ENCODE peak calls at places on chromosomes 2 and 18, in nine cellular contexts. One of them, this sample, is unnamed.

GRCh38 chr18:13141209-13141608 is 77.4 kb upstream of the LDLRAD4 start:
- DNase-seq in MM.1S: no peak
- DNase-seq in GM12865: no peak
- DNase-seq in fibroblast of the aortic adventitia: no peak
- DNase-seq in neural crest cell: no peak
- DNase-seq in chondrocyte: no peak
- DNase-seq in endothelial cell: no peak
- DNase-seq in nephron progenitor cell: no peak
- DNase-seq in CD8-positive, alpha-beta T cell: no peak
- DNase-seq in this sample: no peak

GRCh38 chr2:219473511-219473910 is 25.2 kb upstream of the GMPPA start:
- DNase-seq in chondrocyte: no peak
- DNase-seq in fibroblast of the aortic adventitia: no peak
- DNase-seq in CD8-positive, alpha-beta T cell: no peak
- DNase-seq in GM12865: no peak
- DNase-seq in MM.1S: no peak
- DNase-seq in endothelial cell: no peak
- DNase-seq in neural crest cell: no peak
- DNase-seq in nephron progenitor cell: no peak
- DNase-seq in this sample: no peak

GRCh38 chr18:54004828-54005227 is 219.6 kb downstream of the MBD2 start:
- DNase-seq in neural crest cell: no peak
- DNase-seq in endothelial cell: no peak
- DNase-seq in CD8-positive, alpha-beta T cell: no peak
- DNase-seq in GM12865: peak
- DNase-seq in nephron progenitor cell: no peak
- DNase-seq in chondrocyte: no peak
- DNase-seq in MM.1S: no peak
- DNase-seq in fibroblast of the aortic adventitia: peak
- DNase-seq in this sample: no peak

GRCh38 chr18:75478996-75479870 is 51.7 kb upstream of the SMIM21 start:
- DNase-seq in fibroblast of the aortic adventitia: peak
- DNase-seq in CD8-positive, alpha-beta T cell: no peak
- DNase-seq in MM.1S: peak
- DNase-seq in neural crest cell: no peak
- DNase-seq in chondrocyte: no peak
- DNase-seq in endothelial cell: no peak
- DNase-seq in GM12865: peak
- DNase-seq in nephron progenitor cell: no peak
- DNase-seq in this sample: peak

GRCh38 chr2:105746177-105747080 is 1.7 kb downstream of the NCK2 start:
- DNase-seq in chondrocyte: no peak
- DNase-seq in fibroblast of the aortic adventitia: no peak
- DNase-seq in GM12865: peak
- DNase-seq in neural crest cell: no peak
- DNase-seq in nephron progenitor cell: peak
- DNase-seq in CD8-positive, alpha-beta T cell: peak
- DNase-seq in endothelial cell: peak
- DNase-seq in MM.1S: peak
- DNase-seq in this sample: peak

GRCh38 chr2:40251146-40251545 is 200.7 kb downstream of the SLC8A1 start:
- DNase-seq in GM12865: no peak
- DNase-seq in endothelial cell: no peak
- DNase-seq in CD8-positive, alpha-beta T cell: no peak
- DNase-seq in fibroblast of the aortic adventitia: no peak
- DNase-seq in chondrocyte: no peak
- DNase-seq in nephron progenitor cell: no peak
- DNase-seq in neural crest cell: no peak
- DNase-seq in MM.1S: no peak
- DNase-seq in this sample: no peak

GRCh38 chr2:205408690-205409089 is 273.6 kb upstream of the NRP2 start:
- DNase-seq in nephron progenitor cell: no peak
- DNase-seq in endothelial cell: no peak
- DNase-seq in fibroblast of the aortic adventitia: peak
- DNase-seq in GM12865: no peak
- DNase-seq in MM.1S: no peak
- DNase-seq in chondrocyte: no peak
- DNase-seq in CD8-positive, alpha-beta T cell: no peak
- DNase-seq in neural crest cell: no peak
- DNase-seq in this sample: no peak

GRCh38 chr18:58937913-58938312 is 73.2 kb downstream of the ZNF532 start:
- DNase-seq in GM12865: no peak
- DNase-seq in nephron progenitor cell: no peak
- DNase-seq in fibroblast of the aortic adventitia: no peak
- DNase-seq in endothelial cell: no peak
- DNase-seq in neural crest cell: no peak
- DNase-seq in CD8-positive, alpha-beta T cell: no peak
- DNase-seq in MM.1S: no peak
- DNase-seq in chondrocyte: no peak
- DNase-seq in this sample: no peak

GRCh38 chr2:216274194-216274593 is 98.1 kb downstream of the MARCHF4 start:
- DNase-seq in nephron progenitor cell: no peak
- DNase-seq in chondrocyte: no peak
- DNase-seq in neural crest cell: no peak
- DNase-seq in CD8-positive, alpha-beta T cell: no peak
- DNase-seq in endothelial cell: no peak
- DNase-seq in MM.1S: no peak
- DNase-seq in fibroblast of the aortic adventitia: peak
- DNase-seq in GM12865: no peak
- DNase-seq in this sample: no peak

GRCh38 chr2:73999881-74000597 is 15.3 kb downstream of the TET3 start:
- DNase-seq in fibroblast of the aortic adventitia: peak
- DNase-seq in MM.1S: no peak
- DNase-seq in GM12865: no peak
- DNase-seq in nephron progenitor cell: peak
- DNase-seq in endothelial cell: no peak
- DNase-seq in CD8-positive, alpha-beta T cell: no peak
- DNase-seq in neural crest cell: no peak
- DNase-seq in chondrocyte: peak
- DNase-seq in this sample: no peak

GRCh38 chr2:74002515-74003391 is 18.0 kb downstream of the TET3 start:
- DNase-seq in MM.1S: peak
- DNase-seq in GM12865: peak
- DNase-seq in fibroblast of the aortic adventitia: peak
- DNase-seq in chondrocyte: peak
- DNase-seq in CD8-positive, alpha-beta T cell: peak
- DNase-seq in nephron progenitor cell: peak
- DNase-seq in neural crest cell: peak
- DNase-seq in endothelial cell: peak
- DNase-seq in this sample: peak

GRCh38 chr2:74003494-74004211 is 18.9 kb downstream of the TET3 start:
- DNase-seq in chondrocyte: peak
- DNase-seq in GM12865: no peak
- DNase-seq in endothelial cell: no peak
- DNase-seq in MM.1S: no peak
- DNase-seq in fibroblast of the aortic adventitia: peak
- DNase-seq in CD8-positive, alpha-beta T cell: no peak
- DNase-seq in neural crest cell: no peak
- DNase-seq in nephron progenitor cell: no peak
- DNase-seq in this sample: no peak

GRCh38 chr2:74001121-74001520 is 16.4 kb downstream of the TET3 start:
- DNase-seq in MM.1S: no peak
- DNase-seq in GM12865: no peak
- DNase-seq in chondrocyte: peak
- DNase-seq in nephron progenitor cell: no peak
- DNase-seq in CD8-positive, alpha-beta T cell: no peak
- DNase-seq in endothelial cell: no peak
- DNase-seq in fibroblast of the aortic adventitia: no peak
- DNase-seq in neural crest cell: no peak
- DNase-seq in this sample: no peak

DNA sequence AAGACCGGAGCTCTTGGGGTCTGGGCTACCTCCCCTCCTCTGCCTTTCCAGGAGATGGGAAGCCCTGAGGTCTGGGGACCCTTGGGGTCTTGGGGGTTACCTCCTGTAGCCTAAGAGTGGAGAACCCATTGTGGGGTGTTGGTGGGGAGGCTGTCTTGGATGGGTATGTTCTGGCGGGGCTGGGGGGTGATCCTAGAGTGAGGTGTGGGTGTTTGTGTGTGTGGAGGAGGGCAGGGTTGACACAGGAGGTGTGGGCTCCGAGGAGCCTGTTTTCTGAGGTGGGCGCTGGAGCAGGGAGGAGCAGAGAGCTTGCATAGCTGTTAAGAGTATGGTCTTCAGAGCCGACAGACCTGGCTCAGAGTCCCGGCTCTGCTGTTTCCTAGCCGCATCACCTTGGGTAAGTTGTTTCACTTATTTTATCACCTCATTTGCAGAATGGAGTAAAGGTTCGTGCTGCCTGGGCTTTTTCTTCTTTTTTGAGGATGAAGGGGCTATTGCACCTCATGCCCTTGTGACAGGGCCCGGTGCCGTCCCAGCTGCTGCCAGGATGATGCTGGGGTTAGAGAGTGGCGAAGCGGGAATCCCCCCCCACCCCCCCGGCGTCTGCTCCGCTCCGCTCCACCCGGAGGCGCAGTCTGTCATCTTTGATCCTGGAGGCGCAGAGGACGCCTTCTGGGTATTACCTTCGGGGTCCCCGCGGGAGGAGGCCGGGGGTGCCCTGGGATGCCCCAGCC is 17.2 kb downstream of the TET3 start:
- DNase-seq in neural crest cell: no peak
- DNase-seq in MM.1S: no peak
- DNase-seq in fibroblast of the aortic adventitia: no peak
- DNase-seq in chondrocyte: peak
- DNase-seq in CD8-positive, alpha-beta T cell: no peak
- DNase-seq in GM12865: no peak
- DNase-seq in nephron progenitor cell: no peak
- DNase-seq in endothelial cell: no peak
- DNase-seq in this sample: no peak
- TF ChIP-seq CTCF in neural crest cell: no peak
- TF ChIP-seq CTCF in MM.1S: no peak
- TF ChIP-seq CTCF in fibroblast of the aortic adventitia: no peak
- TF ChIP-seq CTCF in chondrocyte: peak
- TF ChIP-seq CTCF in CD8-positive, alpha-beta T cell: no peak
- TF ChIP-seq CTCF in GM12865: peak
- TF ChIP-seq CTCF in nephron progenitor cell: no peak
- TF ChIP-seq CTCF in endothelial cell: no peak
- TF ChIP-seq CTCF in this sample: no peak

GRCh38 chr2:201680743-201681142 is 17.7 kb downstream of the MPP4 start:
- DNase-seq in endothelial cell: peak
- DNase-seq in nephron progenitor cell: peak
- DNase-seq in GM12865: peak
- DNase-seq in chondrocyte: no peak
- DNase-seq in fibroblast of the aortic adventitia: no peak
- DNase-seq in CD8-positive, alpha-beta T cell: no peak
- DNase-seq in MM.1S: no peak
- DNase-seq in neural crest cell: peak
- DNase-seq in this sample: peak
- TF ChIP-seq CTCF in endothelial cell: peak
- TF ChIP-seq CTCF in nephron progenitor cell: peak
- TF ChIP-seq CTCF in GM12865: peak
- TF ChIP-seq CTCF in chondrocyte: peak
- TF ChIP-seq CTCF in fibroblast of the aortic adventitia: peak
- TF ChIP-seq CTCF in CD8-positive, alpha-beta T cell: no peak
- TF ChIP-seq CTCF in MM.1S: peak
- TF ChIP-seq CTCF in neural crest cell: peak
- TF ChIP-seq CTCF in this sample: peak

DNA sequence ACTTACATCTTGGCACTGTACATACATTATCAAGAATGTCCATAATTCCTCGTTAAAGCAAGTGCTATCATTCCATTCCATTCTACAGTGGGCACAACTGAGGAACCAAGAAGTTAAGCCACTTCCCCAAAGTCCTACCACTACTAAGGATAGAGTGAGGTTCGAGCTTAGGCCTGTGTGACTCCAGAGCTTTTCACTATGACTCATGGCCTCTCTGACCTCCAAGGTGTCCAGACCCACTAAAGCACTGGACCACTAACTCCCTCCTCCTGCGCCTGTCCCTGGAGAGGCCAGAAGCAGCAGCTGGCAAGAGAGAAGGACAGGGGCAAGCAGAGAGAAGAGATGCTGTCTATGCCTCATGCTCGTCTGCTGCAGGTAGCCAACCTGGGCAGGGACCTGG is 117.0 kb downstream of the ZBTB7C start:
- DNase-seq in nephron progenitor cell: no peak
- DNase-seq in MM.1S: no peak
- DNase-seq in neural crest cell: no peak
- DNase-seq in GM12865: no peak
- DNase-seq in fibroblast of the aortic adventitia: no peak
- DNase-seq in CD8-positive, alpha-beta T cell: no peak
- DNase-seq in endothelial cell: no peak
- DNase-seq in chondrocyte: no peak
- DNase-seq in this sample: no peak
- TF ChIP-seq CTCF in nephron progenitor cell: no peak
- TF ChIP-seq CTCF in MM.1S: no peak
- TF ChIP-seq CTCF in neural crest cell: no peak
- TF ChIP-seq CTCF in GM12865: no peak
- TF ChIP-seq CTCF in fibroblast of the aortic adventitia: no peak
- TF ChIP-seq CTCF in CD8-positive, alpha-beta T cell: no peak
- TF ChIP-seq CTCF in endothelial cell: no peak
- TF ChIP-seq CTCF in chondrocyte: no peak
- TF ChIP-seq CTCF in this sample: no peak

DNA sequence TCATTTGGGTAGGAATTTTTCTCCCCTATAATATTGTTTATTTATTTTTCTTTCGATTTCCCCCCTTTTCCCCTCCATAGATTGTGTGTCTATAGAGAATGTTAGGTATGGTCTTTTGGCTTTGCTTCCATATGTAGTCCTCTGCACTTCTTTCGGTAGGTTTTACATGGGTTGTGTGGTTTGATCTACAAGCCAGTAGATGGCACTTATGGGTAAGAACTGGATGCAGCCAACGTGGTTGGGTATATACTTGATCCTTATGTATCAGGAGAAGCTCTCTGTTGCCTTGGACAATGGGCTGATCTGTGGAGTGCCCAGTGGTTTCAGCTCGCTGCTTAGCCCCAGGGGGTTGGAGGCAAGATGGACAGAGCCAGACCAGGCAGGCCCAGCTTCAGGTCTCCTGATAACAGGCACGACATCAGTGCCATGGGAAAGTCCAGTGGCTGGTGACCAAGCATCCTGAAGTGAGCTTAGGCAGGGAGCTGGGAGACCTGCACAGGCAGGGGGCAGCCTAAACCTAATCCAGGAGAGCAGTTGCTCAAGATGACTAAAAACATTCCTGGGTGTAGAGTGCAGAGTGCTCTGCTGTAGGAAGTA is 488.3 kb downstream of the CCDC85A start:
- DNase-seq in GM12865: no peak
- DNase-seq in MM.1S: no peak
- DNase-seq in endothelial cell: no peak
- DNase-seq in chondrocyte: peak
- DNase-seq in CD8-positive, alpha-beta T cell: no peak
- DNase-seq in nephron progenitor cell: no peak
- DNase-seq in fibroblast of the aortic adventitia: no peak
- DNase-seq in neural crest cell: no peak
- DNase-seq in this sample: no peak
- TF ChIP-seq CTCF in GM12865: no peak
- TF ChIP-seq CTCF in MM.1S: no peak
- TF ChIP-seq CTCF in endothelial cell: no peak
- TF ChIP-seq CTCF in chondrocyte: no peak
- TF ChIP-seq CTCF in CD8-positive, alpha-beta T cell: no peak
- TF ChIP-seq CTCF in nephron progenitor cell: no peak
- TF ChIP-seq CTCF in fibroblast of the aortic adventitia: no peak
- TF ChIP-seq CTCF in neural crest cell: no peak
- TF ChIP-seq CTCF in this sample: no peak